ENCODE peak calls at places on chromosomes 1 and 21, in seven cellular contexts. B is AG09319; F is glutamatergic neuron; A is stimulated activated CD4-positive, alpha-beta T cell treated with anti-CD3 and anti-CD28 coated beads, Interleukin-2, amount 100 ng/mL, for 48 hours; Z is RPMI7951; X is A172; Q is CD8-positive, alpha-beta T cell. E is an unnamed sample.

GRCh38 chr1:17170571-17170970 is 34.4 kb upstream of the PADI1 start:
- DNase-seq in B (no peak), Q (no peak), Z (peak), F (no peak), A (no peak), X (peak), E (no peak)

GRCh38 chr1:211912064-211912463 is 81.5 kb upstream of the LPGAT1 start:
- DNase-seq in F (no peak), Z (peak), A (no peak), X (peak), B (no peak), Q (no peak), E (no peak)

GRCh38 chr1:245153645-245154428 is 948 bp upstream of the KIF26B start:
- DNase-seq in Z (no peak), X (peak), Q (no peak), A (no peak), F (peak), B (no peak), E (no peak)

GRCh38 chr1:3805038-3805437 is 8.7 kb upstream of the LRRC47 start:
- DNase-seq in Z (no peak), A (no peak), B (no peak), Q (no peak), X (no peak), F (no peak), E (no peak)

GRCh38 chr1:27755286-27755685 is 17.7 kb upstream of the STX12 start:
- DNase-seq in B (no peak), A (no peak), F (no peak), Q (no peak), X (no peak), Z (no peak), E (no peak)

GRCh38 chr1:36484099-36484498 is 1.4 kb upstream of the CSF3R start:
- DNase-seq in Z (no peak), B (no peak), X (no peak), Q (no peak), F (no peak), A (no peak), E (no peak)

GRCh38 chr1:201166964-201167624 is 12.8 kb upstream of the TMEM9 start:
- DNase-seq in A (no peak), X (no peak), Z (peak), B (no peak), F (no peak), Q (no peak), E (no peak)

GRCh38 chr21:29233611-29234540 is 64.8 kb upstream of the BACH1 start:
- DNase-seq in Z (no peak), Q (no peak), X (peak), A (no peak), B (no peak), F (no peak), E (no peak)

GRCh38 chr1:231446138-231446537 is 24.1 kb upstream of the EGLN1 start:
- DNase-seq in Z (no peak), Q (no peak), X (no peak), B (no peak), F (no peak), A (no peak), E (no peak)